ENCODE peak calls at places on chromosome 14, in four cellular contexts. V is endothelial cell of umbilical vein, Z is A549, B is NB4. O is an unnamed sample.

GRCh38 chr14:49966304-49966809 is 73.5 kb downstream of the ARF6 start:
- DNase-seq in V (no peak), Z (peak), B (no peak), O (peak)

GRCh38 chr14:38171197-38171596 is 36.5 kb upstream of the SSTR1 start:
- DNase-seq in V (no peak), Z (no peak), B (no peak), O (no peak)

GRCh38 chr14:65263161-65263788 is 149.3 kb upstream of the FUT8 start:
- DNase-seq in V (peak), Z (no peak), B (no peak), O (no peak)

GRCh38 chr14:56569174-56569573 is 10.4 kb upstream of the TMEM260 start:
- DNase-seq in V (no peak), Z (no peak), B (no peak), O (no peak)

GRCh38 chr14:42002139-42002538 is 395.5 kb downstream of the LRFN5 start:
- DNase-seq in V (no peak), Z (no peak), B (no peak), O (no peak)

GRCh38 chr14:93045965-93046695 is 69.6 kb downstream of the ITPK1 start:
- DNase-seq in V (peak), Z (no peak), B (no peak), O (no peak)

GRCh38 chr14:56686416-56686815 is 106.8 kb downstream of the TMEM260 start:
- DNase-seq in V (no peak), Z (no peak), B (no peak), O (peak)

GRCh38 chr14:103932791-103933490 is 4.7 kb downstream of the TDRD9 start:
- DNase-seq in V (no peak), Z (no peak), B (peak), O (no peak)

GRCh38 chr14:38507299-38507698 is 251.4 kb upstream of the CLEC14A start:
- DNase-seq in V (no peak), Z (no peak), B (no peak), O (no peak)

GRCh38 chr14:42224053-42224888 is 617.6 kb downstream of the LRFN5 start:
- DNase-seq in V (peak), Z (peak), B (peak), O (peak)

GRCh38 chr14:22598896-22599244 is 770 bp downstream of the ABHD4 start:
- DNase-seq in V (peak), Z (peak), B (no peak), O (peak)

GRCh38 chr14:89429206-89430091 is 12.4 kb upstream of the FOXN3 start:
- DNase-seq in V (peak), Z (no peak), B (peak), O (no peak)

GRCh38 chr14:103127356-103127755 is 4.1 kb downstream of the TNFAIP2 start:
- DNase-seq in V (no peak), Z (no peak), B (no peak), O (no peak)

GRCh38 chr14:24092960-24093900 is 881 bp upstream of the PCK2 start:
- DNase-seq in V (no peak), Z (no peak), B (no peak), O (no peak)

GRCh38 chr14:71713061-71713850 is 219.0 kb upstream of the RGS6 start:
- DNase-seq in V (no peak), Z (no peak), B (no peak), O (no peak)

GRCh38 chr14:23215421-23215820 is 22.3 kb upstream of the RNF212B start:
- DNase-seq in V (no peak), Z (no peak), B (no peak), O (no peak)

GRCh38 chr14:94536836-94537235 is 24.4 kb upstream of the SERPINA4 start:
- DNase-seq in V (no peak), Z (peak), B (peak), O (peak)
- TF ChIP-seq MYC in V (no peak), Z (no peak), B (no peak), O (no peak)

GRCh38 chr14:51093371-51094281 is 1.3 kb downstream of the TRIM9 start:
- DNase-seq in V (no peak), Z (peak), B (no peak), O (no peak)
- TF ChIP-seq MYC in V (no peak), Z (no peak), B (no peak), O (no peak)

GRCh38 chr14:62710811-62711210 is 334.4 kb downstream of the KCNH5 start:
- DNase-seq in V (no peak), Z (no peak), B (no peak), O (no peak)
- TF ChIP-seq MYC in V (no peak), Z (no peak), B (no peak), O (no peak)

GRCh38 chr14:105452963-105453362 is 21.7 kb upstream of the CRIP2 start:
- DNase-seq in V (no peak), Z (no peak), B (no peak), O (no peak)

GRCh38 chr14:105450864-105451720 is 23.5 kb upstream of the CRIP2 start:
- DNase-seq in V (no peak), Z (peak), B (no peak), O (no peak)

GRCh38 chr14:105455086-105455640 is 19.5 kb upstream of the CRIP2 start:
- DNase-seq in V (no peak), Z (no peak), B (no peak), O (no peak)

GRCh38 chr14:105455766-105456660 is 18.6 kb upstream of the CRIP2 start:
- DNase-seq in V (no peak), Z (no peak), B (no peak), O (no peak)

DNA sequence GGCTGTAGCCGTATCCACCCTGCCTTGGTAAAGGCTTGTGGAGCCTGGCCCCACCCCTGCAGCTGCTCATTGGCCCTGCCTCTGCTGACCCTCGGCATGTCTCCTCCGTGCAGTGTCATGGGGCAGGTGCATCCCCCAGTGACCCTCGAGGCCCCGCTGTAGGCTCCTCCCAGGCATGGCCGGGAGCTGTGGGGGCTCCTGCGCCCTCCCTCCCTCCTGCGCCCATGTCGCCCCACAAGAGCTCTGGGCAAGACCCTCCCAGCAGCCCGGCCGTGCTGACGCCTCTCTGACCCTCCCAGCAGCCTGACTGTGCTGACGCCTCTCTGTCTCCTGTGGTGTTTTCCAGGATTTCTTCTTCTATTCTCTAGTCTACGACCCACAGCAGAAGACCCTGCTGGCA is 20.8 kb upstream of the CRIP2 start:
- DNase-seq in V (no peak), Z (no peak), B (no peak), O (no peak)
- TF ChIP-seq MYC in V (no peak), Z (no peak), B (no peak), O (no peak)

GRCh38 chr14:33210304-33210703 is 271.6 kb downstream of the NPAS3 start:
- DNase-seq in V (peak), Z (no peak), B (peak), O (no peak)
- TF ChIP-seq MYC in V (no peak), Z (no peak), B (no peak), O (no peak)

O was measured in HepG2.